ENCODE peak calls at places on chromosomes 4 and X, in four cellular contexts. One of them, this sample, is unnamed.

GRCh38 chr4:1691737-1692373 is 7.7 kb upstream of the FAM53A start:
- DNase-seq in ovary: no peak
- DNase-seq in lung: no peak
- DNase-seq in PC-3: no peak
- DNase-seq in this sample: no peak

GRCh38 chrX:50281253-50281652 is 76.7 kb downstream of the CCNB3 start:
- DNase-seq in ovary: no peak
- DNase-seq in lung: no peak
- DNase-seq in PC-3: no peak
- DNase-seq in this sample: no peak

GRCh38 chr4:80608285-80608980 is 272.9 kb downstream of the CFAP299 start:
- DNase-seq in ovary: no peak
- DNase-seq in lung: no peak
- DNase-seq in PC-3: no peak
- DNase-seq in this sample: no peak

GRCh38 chr4:170794532-170794931 is 704.8 kb upstream of the AADAT start:
- DNase-seq in ovary: no peak
- DNase-seq in lung: no peak
- DNase-seq in PC-3: no peak
- DNase-seq in this sample: no peak

GRCh38 chrX:9884031-9884779 is 83.0 kb upstream of the CLDN34 start:
- DNase-seq in ovary: peak; percentile 81
- DNase-seq in lung: no peak
- DNase-seq in PC-3: no peak
- DNase-seq in this sample: no peak

GRCh38 chrX:2500681-2501151 is at the start of the genes DHRSX and ZBED1:
- DNase-seq in ovary: peak; percentile 61
- DNase-seq in lung: no peak
- DNase-seq in PC-3: peak; percentile 9
- DNase-seq in this sample: peak; percentile 64

GRCh38 chr4:96315815-96316214 is 475.9 kb downstream of the PDHA2 start:
- DNase-seq in ovary: no peak
- DNase-seq in lung: no peak
- DNase-seq in PC-3: peak; percentile 1
- DNase-seq in this sample: no peak

GRCh38 chr4:172683016-172683415 is 485.6 kb upstream of the GALNT7 start:
- DNase-seq in ovary: no peak
- DNase-seq in lung: no peak
- DNase-seq in PC-3: no peak
- DNase-seq in this sample: no peak

GRCh38 chrX:24799565-24799964 is 105.8 kb downstream of the POLA1 start:
- DNase-seq in ovary: no peak
- DNase-seq in lung: no peak
- DNase-seq in PC-3: no peak
- DNase-seq in this sample: no peak

GRCh38 chrX:109274806-109275205 is 207.1 kb downstream of the GUCY2F start:
- DNase-seq in ovary: no peak
- DNase-seq in lung: no peak
- DNase-seq in PC-3: no peak
- DNase-seq in this sample: no peak
- H3K4me3 ChIP-seq in ovary: no peak overlapping the region
- H3K4me3 ChIP-seq in lung: no peak overlapping the region
- H3K4me3 ChIP-seq in PC-3: no peak overlapping the region
- H3K4me3 ChIP-seq in this sample: no peak overlapping the region

GRCh38 chr4:86108834-86109233 is 251.0 kb downstream of the MAPK10 start:
- DNase-seq in ovary: no peak
- DNase-seq in lung: no peak
- DNase-seq in PC-3: no peak
- DNase-seq in this sample: no peak

GRCh38 chr4:86118696-86119095 is 241.2 kb downstream of the MAPK10 start:
- DNase-seq in ovary: no peak
- DNase-seq in lung: no peak
- DNase-seq in PC-3: no peak
- DNase-seq in this sample: no peak

GRCh38 chr4:86117781-86118302 is 242.0 kb downstream of the MAPK10 start:
- DNase-seq in ovary: no peak
- DNase-seq in lung: no peak
- DNase-seq in PC-3: peak; percentile 18
- DNase-seq in this sample: no peak

DNA sequence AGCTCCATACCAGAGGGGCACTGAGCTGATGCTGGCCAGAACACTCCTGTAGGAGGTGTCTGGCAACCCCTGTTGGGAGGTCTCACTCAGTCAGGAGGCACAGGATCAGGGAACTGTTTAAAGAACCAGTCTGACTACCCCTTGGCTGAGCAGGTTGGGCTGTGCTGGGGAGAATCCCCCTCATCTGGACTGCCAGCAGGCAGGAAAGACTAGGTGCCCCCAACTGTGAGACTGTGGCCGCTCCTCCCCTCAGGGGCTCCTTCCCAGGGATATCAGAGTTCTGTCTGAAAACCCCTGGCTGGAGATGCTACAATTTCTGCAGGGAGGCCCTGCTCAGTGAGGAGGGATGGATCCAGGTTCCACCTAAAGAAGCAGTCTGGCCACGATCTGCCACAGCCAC is 245.3 kb downstream of the MAPK10 start:
- DNase-seq in ovary: no peak
- DNase-seq in lung: no peak
- DNase-seq in PC-3: no peak
- DNase-seq in this sample: no peak
- H3K9me3 ChIP-seq in ovary: no peaks in the 10 kb centered on the region
- H3K9me3 ChIP-seq in lung: no peaks in the 10 kb centered on the region
- H3K9me3 ChIP-seq in PC-3: no peaks in the 10 kb centered on the region
- H3K9me3 ChIP-seq in this sample: no peaks in the 10 kb centered on the region

DNA sequence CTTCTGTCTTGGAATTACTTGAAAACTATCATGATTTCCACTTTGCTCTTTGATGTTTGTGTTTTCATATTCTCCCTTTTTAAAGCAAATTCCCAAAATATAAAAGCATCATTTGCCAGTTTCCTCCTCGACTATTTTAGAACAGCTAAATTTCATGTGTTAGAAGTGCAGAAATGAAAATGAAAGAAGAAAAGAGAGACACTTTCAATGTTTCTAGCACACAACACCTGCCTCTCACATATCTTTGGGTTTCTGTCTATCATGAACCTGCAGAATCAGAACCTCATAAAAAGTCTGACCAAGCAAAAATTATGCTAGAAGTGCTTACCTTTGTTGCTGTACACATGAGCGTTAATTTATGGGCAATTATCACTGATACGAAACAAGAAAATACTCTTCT is 1.9 kb upstream of the NEUROG2 start:
- DNase-seq in ovary: no peak
- DNase-seq in lung: no peak
- DNase-seq in PC-3: no peak
- DNase-seq in this sample: no peak
- H3K27me3 ChIP-seq in ovary: peaks cover 6% of the 10 kb centered on the region
- H3K27me3 ChIP-seq in lung: peaks cover 19% of the 10 kb centered on the region
- H3K27me3 ChIP-seq in PC-3: peaks cover 74% of the 10 kb centered on the region
- H3K27me3 ChIP-seq in this sample: peaks cover 6% of the 10 kb centered on the region

DNA sequence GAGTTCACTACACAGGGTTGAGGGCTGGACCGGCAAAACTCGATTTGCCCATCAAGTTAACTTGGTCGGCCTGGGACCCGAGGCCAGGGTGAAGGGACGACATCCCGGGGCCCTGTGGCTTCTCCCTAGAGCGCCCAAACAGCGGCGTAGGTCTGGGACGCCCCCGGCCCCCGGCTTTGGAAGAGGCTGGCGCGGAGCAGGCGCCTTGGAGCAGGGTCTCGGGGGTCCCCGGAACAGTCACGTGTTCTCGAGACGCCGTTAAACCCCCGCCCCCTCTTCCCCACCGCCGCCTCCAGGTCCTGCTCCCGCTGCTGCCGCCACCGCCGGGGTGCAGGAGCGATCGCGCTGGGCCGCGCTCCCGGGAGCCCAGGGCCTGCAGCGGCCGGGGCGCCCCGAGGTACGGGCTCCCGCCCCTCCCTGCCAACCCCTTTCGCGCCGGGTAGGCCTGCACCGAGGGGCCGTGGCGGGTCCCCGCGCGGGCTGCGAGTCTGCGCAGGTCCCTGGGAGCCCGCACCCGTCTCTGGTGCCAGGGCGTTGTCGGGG is at the start of gene NPY5R:
- DNase-seq in ovary: no peak
- DNase-seq in lung: no peak
- DNase-seq in PC-3: no peak
- DNase-seq in this sample: no peak
- H3K4me3 ChIP-seq in ovary: peak within 1 kb of the TSS; percentile 36
- H3K4me3 ChIP-seq in lung: peak within 1 kb of the TSS; percentile 25
- H3K4me3 ChIP-seq in PC-3: no peak within 1 kb of the TSS
- H3K4me3 ChIP-seq in this sample: no peak within 1 kb of the TSS

DNA sequence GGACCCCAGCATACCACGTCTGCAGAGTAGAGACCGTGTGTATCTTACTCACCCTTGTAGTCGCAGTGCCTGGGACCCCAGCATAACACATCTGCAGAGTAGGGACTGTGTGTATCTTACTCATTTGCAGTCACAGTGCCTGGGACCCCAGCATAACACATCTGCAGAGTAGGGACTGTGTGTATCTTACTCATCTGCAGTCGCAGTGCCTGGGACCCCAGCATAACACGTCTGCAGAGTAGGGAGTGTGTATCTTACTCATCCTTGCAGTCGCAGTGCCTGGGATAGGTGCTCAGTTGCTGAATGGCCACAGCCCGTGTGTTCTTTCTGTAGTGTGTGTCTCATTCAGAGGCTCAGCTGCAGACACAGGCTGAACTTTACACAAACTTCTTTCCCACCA is 71.4 kb upstream of the FRG1 start:
- DNase-seq in ovary: no peak
- DNase-seq in lung: no peak
- DNase-seq in PC-3: no peak
- DNase-seq in this sample: no peak
- H3K9me3 ChIP-seq in ovary: no peaks in the 10 kb centered on the region
- H3K9me3 ChIP-seq in lung: no peaks in the 10 kb centered on the region
- H3K9me3 ChIP-seq in PC-3: no peaks in the 10 kb centered on the region
- H3K9me3 ChIP-seq in this sample: no peaks in the 10 kb centered on the region

GRCh38 chr4:4185528-4185927 is 41.2 kb downstream of the OTOP1 start:
- DNase-seq in ovary: no peak
- DNase-seq in lung: no peak
- DNase-seq in PC-3: peak; percentile 76
- DNase-seq in this sample: no peak

GRCh38 chr4:4182835-4183568 is 43.7 kb downstream of the OTOP1 start:
- DNase-seq in ovary: no peak
- DNase-seq in lung: no peak
- DNase-seq in PC-3: peak; percentile 45
- DNase-seq in this sample: no peak
- H3K27me3 ChIP-seq in ovary: no peaks in the 10 kb centered on the region
- H3K27me3 ChIP-seq in lung: no peaks in the 10 kb centered on the region
- H3K27me3 ChIP-seq in PC-3: peaks cover 23% of the 10 kb centered on the region
- H3K27me3 ChIP-seq in this sample: no peaks in the 10 kb centered on the region

GRCh38 chr4:82043081-82043808 is 330.5 kb downstream of the HNRNPD start:
- DNase-seq in ovary: no peak
- DNase-seq in lung: peak; percentile 30
- DNase-seq in PC-3: no peak
- DNase-seq in this sample: peak; percentile 88
- H3K4me3 ChIP-seq in ovary: no peak overlapping the region
- H3K4me3 ChIP-seq in lung: no peak overlapping the region
- H3K4me3 ChIP-seq in PC-3: no peak overlapping the region
- H3K4me3 ChIP-seq in this sample: peak overlapping the region; percentile 63

GRCh38 chrX:40049084-40049641 is 48.6 kb downstream of the BCOR start:
- DNase-seq in ovary: no peak
- DNase-seq in lung: no peak
- DNase-seq in PC-3: no peak
- DNase-seq in this sample: no peak
- H3K9me3 ChIP-seq in ovary: no peaks in the 10 kb centered on the region
- H3K9me3 ChIP-seq in lung: peaks cover 33% of the 10 kb centered on the region
- H3K9me3 ChIP-seq in PC-3: peaks cover 6% of the 10 kb centered on the region
- H3K9me3 ChIP-seq in this sample: peaks cover 3% of the 10 kb centered on the region

This sample was measured in Caco-2.